ENCODE peak calls at places on chromosomes 4 and X, in six cellular contexts. N, E, W, I, H and L are unnamed samples.

GRCh38 chr4:114282937-114283336 is 303.5 kb upstream of the ARSJ start:
- DNase-seq in W (no peak), E (no peak), N (no peak), I (no peak), H (no peak), L (no peak)

GRCh38 chrX:55389376-55389775 is 62.6 kb upstream of the MAGEH1 start:
- DNase-seq in I (no peak), N (no peak), H (no peak), W (no peak), E (no peak), L (no peak)

GRCh38 chr4:146212781-146213180 is 1.6 kb upstream of the REELD1 start:
- DNase-seq in I (no peak), H (no peak), E (no peak), W (no peak), N (peak; percentile 10), L (no peak)

GRCh38 chr4:120331486-120332281 is 265.0 kb upstream of the MAD2L1 start:
- DNase-seq in N (no peak), H (no peak), W (no peak), E (no peak), I (no peak), L (peak; percentile 59)

GRCh38 chr4:67713531-67714247 is 12.7 kb upstream of the UBA6 start:
- DNase-seq in H (no peak), I (no peak), E (peak; percentile 56), N (peak; percentile 79), W (no peak), L (no peak)

GRCh38 chr4:1767058-1767769 is 25.9 kb upstream of the FGFR3 start:
- DNase-seq in E (peak; percentile 78), N (peak; percentile 2), W (no peak), I (peak; percentile 86), H (no peak), L (no peak)

GRCh38 chrX:34658316-34658715 is 1.2 kb upstream of the TMEM47 start:
- DNase-seq in N (peak; percentile 40), H (no peak), E (no peak), W (no peak), I (no peak), L (no peak)

GRCh38 chr4:177810210-177810609 is 368.0 kb upstream of the AGA start:
- DNase-seq in W (no peak), N (no peak), I (no peak), E (no peak), H (no peak), L (no peak)

GRCh38 chrX:132369650-132370049 is 119.2 kb downstream of the MBNL3 start:
- DNase-seq in W (no peak), N (no peak), E (no peak), H (peak; percentile 81), I (no peak), L (no peak)

GRCh38 chr4:182492456-182492855 is 249.3 kb downstream of the TENM3 start:
- DNase-seq in I (no peak), H (no peak), N (peak; percentile 76), E (no peak), W (no peak), L (no peak)

GRCh38 chrX:53715336-53715924 is 28.9 kb upstream of the HUWE1 start:
- DNase-seq in N (no peak), W (no peak), I (no peak), H (no peak), E (no peak), L (no peak)

GRCh38 chrX:151702741-151703352 is 7.6 kb downstream of the PRRG3 start:
- DNase-seq in E (no peak), H (no peak), N (no peak), W (no peak), I (no peak), L (no peak)

GRCh38 chr4:42487230-42487629 is 89.9 kb downstream of the SHISA3 start:
- DNase-seq in I (no peak), W (no peak), H (no peak), N (no peak), E (no peak), L (no peak)
- H4K20me1 ChIP-seq in I (no peaks in the 10 kb centered on the region), W (no peaks in the 10 kb centered on the region), H (no peaks in the 10 kb centered on the region), N (no peaks in the 10 kb centered on the region), E (no peaks in the 10 kb centered on the region), L (no peaks in the 10 kb centered on the region)

DNA sequence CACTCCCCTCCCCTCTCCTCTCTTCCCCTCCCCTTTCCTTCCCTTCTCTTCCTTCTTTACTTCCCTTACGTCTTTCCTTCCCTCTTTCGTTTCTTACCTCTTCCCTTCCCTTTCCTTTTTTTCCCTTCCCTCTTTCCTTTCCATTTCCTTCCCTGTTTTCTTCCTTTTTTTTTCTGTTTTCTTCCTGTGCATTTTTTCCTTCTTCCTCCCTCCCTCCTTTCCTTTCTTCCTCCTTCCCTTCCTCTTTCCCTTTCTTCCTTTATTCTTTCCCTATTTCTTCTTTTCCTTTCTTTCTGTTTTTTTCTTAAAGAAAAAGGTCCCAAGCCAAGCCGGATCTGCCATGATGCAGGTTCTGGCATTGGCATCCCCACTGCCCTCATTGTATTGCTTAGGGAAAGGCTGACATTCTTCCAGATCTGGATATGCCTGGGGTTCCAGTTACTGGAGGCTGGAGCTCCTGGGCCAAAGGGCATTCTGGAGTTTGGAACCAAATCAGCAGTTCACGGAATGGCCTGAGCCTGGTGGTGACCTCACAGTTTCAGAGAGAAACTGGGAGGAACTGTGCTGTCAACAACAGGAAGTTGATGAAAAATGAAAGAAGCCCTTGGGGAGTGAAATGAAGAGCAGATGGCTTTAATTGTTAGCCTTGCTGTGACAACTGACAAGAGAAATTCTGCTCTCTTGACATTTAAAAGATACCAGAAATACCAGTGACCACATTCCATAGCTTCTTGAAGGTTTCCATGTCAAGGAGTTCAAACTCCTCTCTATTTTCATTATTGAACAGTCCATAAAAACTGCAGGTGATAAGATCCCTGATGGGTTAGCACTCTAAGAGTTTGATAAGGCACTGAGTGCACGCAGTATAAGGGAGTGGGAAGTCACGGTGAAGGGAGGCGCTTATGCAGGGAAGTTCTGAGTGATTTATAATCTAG is 622.1 kb downstream of the SPRY1 start:
- DNase-seq in I (peak; percentile 61), H (peak; percentile 12), E (no peak), N (peak; percentile 37), W (peak; percentile 33), L (no peak)
- TF ChIP-seq RAD21 in I (peak; percentile 28), H (no peak), E (no peak), N (no peak), W (no peak), L (no peak)

GRCh38 chr4:74095886-74096264 is 3.1 kb downstream of the CXCL2 start:
- DNase-seq in W (no peak), N (no peak), H (no peak), E (no peak), I (no peak), L (no peak)

GRCh38 chr4:74096265-74096980 is 2.6 kb downstream of the CXCL2 start:
- DNase-seq in W (no peak), H (no peak), N (no peak), E (no peak), I (no peak), L (no peak)

GRCh38 chr4:74097161-74097560 is 1.8 kb downstream of the CXCL2 start:
- DNase-seq in W (no peak), E (no peak), H (no peak), N (no peak), I (no peak), L (no peak)

GRCh38 chr4:74098628-74098995 is 383 bp downstream of the CXCL2 start:
- DNase-seq in I (no peak), W (no peak), E (no peak), H (no peak), N (no peak), L (no peak)

GRCh38 chr4:74097631-74098550 is 1.1 kb downstream of the CXCL2 start:
- DNase-seq in I (no peak), H (no peak), E (no peak), W (no peak), N (no peak), L (no peak)
- H3K4me2 ChIP-seq in I (peak overlapping the region; percentile 79), H (no peak overlapping the region), E (peak overlapping the region; percentile 96), W (no peak overlapping the region), N (no peak overlapping the region), L (peak overlapping the region; percentile 94)

DNA sequence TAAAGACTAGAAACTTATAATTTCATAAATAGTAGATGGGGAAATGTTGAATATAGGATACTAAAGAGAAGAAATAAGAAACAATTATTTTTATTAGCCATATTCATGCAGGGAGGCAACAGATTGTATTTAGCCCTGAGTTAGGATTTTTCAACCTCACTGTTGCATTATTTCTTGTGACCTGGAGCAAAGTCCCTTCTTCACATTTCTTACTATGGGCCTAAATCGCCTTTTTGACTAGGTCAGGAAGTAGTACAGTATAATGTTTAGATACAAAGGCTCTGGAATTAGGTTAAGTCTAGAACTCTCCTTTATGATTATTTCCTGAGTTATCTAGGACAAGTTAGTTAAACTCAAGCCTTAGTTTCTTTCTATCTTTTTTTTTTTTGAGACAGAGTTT is 88.1 kb downstream of the FRYL start:
- DNase-seq in I (no peak), N (no peak), H (no peak), E (no peak), W (no peak), L (no peak)
- H4K20me1 ChIP-seq in I (peaks cover 4% of the 10 kb centered on the region), N (no peaks in the 10 kb centered on the region), H (no peaks in the 10 kb centered on the region), E (no peaks in the 10 kb centered on the region), W (no peaks in the 10 kb centered on the region), L (no peaks in the 10 kb centered on the region)

GRCh38 chr4:37890501-37891220 is at the start of gene TBC1D1:
- DNase-seq in E (no peak), N (no peak), I (peak; percentile 69), H (no peak), W (no peak), L (no peak)

GRCh38 chr4:37889849-37890500 is 909 bp upstream of the TBC1D1 start:
- DNase-seq in H (no peak), I (peak; percentile 48), W (no peak), N (peak; percentile 1), E (no peak), L (no peak)

GRCh38 chr4:37893164-37893563 is 2.3 kb downstream of the TBC1D1 start:
- DNase-seq in I (no peak), W (no peak), H (no peak), N (no peak), E (no peak), L (no peak)

GRCh38 chr4:37892641-37893040 is 1.8 kb downstream of the TBC1D1 start:
- DNase-seq in N (no peak), W (peak; percentile 61), E (no peak), H (no peak), I (no peak), L (no peak)

GRCh38 chr4:37891221-37892159 is 606 bp downstream of the TBC1D1 start:
- DNase-seq in N (peak; percentile 4), H (no peak), W (peak; percentile 79), I (peak; percentile 69), E (no peak), L (no peak)
- TF ChIP-seq RAD21 in N (no peak), H (no peak), W (no peak), I (no peak), E (no peak), L (no peak)

DNA sequence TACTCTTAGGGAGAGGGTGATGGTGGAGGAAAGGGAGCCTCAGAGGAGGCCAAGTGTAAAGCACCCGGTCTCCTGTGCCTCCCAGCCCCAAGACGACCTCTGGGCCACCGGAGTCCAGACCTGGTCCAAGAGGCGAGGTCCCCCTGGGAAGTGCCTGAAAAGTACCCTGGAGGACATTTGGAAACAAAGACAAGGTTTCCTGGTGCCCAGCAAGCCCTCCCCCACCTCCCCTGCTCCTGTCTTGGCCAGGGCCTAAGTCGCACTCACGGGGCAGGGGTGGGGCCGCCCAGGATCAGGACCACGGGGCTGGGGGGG is 532 bp upstream of the SH3BP2 start:
- DNase-seq in W (no peak), I (no peak), H (no peak), N (no peak), E (no peak), L (no peak)
- H3K4me2 ChIP-seq in W (no peak overlapping the region), I (peak overlapping the region; percentile 87), H (peak overlapping the region; percentile 88), N (no peak overlapping the region), E (peak overlapping the region; percentile 29), L (peak overlapping the region; percentile 88)